ENCODE peak calls at places on chromosomes 1 and 21, in seven cellular contexts. One of them, this sample, is unnamed.

GRCh38 chr1:23484253-23485001 is 448 bp upstream of the ASAP3 start:
- DNase-seq in HFFc6: peak; percentile 70
- DNase-seq in cardiac muscle cell: peak; percentile 97
- DNase-seq in A673: peak; percentile 94
- DNase-seq in uterus: peak; percentile 96
- DNase-seq in AG09309: peak; percentile 64
- DNase-seq in RWPE1: peak; percentile 94
- DNase-seq in this sample: peak; percentile 86

GRCh38 chr1:19220991-19221390 is 10.9 kb upstream of the UBR4 start:
- DNase-seq in HFFc6: no peak
- DNase-seq in cardiac muscle cell: no peak
- DNase-seq in A673: peak; percentile 35
- DNase-seq in uterus: peak; percentile 25
- DNase-seq in AG09309: no peak
- DNase-seq in RWPE1: no peak
- DNase-seq in this sample: no peak

GRCh38 chr1:234933475-234933874 is 195.2 kb downstream of the TOMM20 start:
- DNase-seq in HFFc6: peak; percentile 60
- DNase-seq in cardiac muscle cell: no peak
- DNase-seq in A673: no peak
- DNase-seq in uterus: no peak
- DNase-seq in AG09309: no peak
- DNase-seq in RWPE1: no peak
- DNase-seq in this sample: no peak

GRCh38 chr1:21225065-21225464 is 48.4 kb upstream of the EIF4G3 start:
- DNase-seq in HFFc6: no peak
- DNase-seq in cardiac muscle cell: no peak
- DNase-seq in A673: no peak
- DNase-seq in uterus: no peak
- DNase-seq in AG09309: no peak
- DNase-seq in RWPE1: no peak
- DNase-seq in this sample: no peak

GRCh38 chr1:76835203-76835602 is 32.1 kb upstream of the ST6GALNAC5 start:
- DNase-seq in HFFc6: no peak
- DNase-seq in cardiac muscle cell: no peak
- DNase-seq in A673: no peak
- DNase-seq in uterus: no peak
- DNase-seq in AG09309: peak; percentile 5
- DNase-seq in RWPE1: no peak
- DNase-seq in this sample: no peak

GRCh38 chr1:157140068-157140588 is 1.9 kb upstream of the ETV3 start:
- DNase-seq in HFFc6: no peak
- DNase-seq in cardiac muscle cell: no peak
- DNase-seq in A673: no peak
- DNase-seq in uterus: no peak
- DNase-seq in AG09309: no peak
- DNase-seq in RWPE1: no peak
- DNase-seq in this sample: no peak

GRCh38 chr1:46735708-46736324 is 16.9 kb upstream of the EFCAB14 start:
- DNase-seq in HFFc6: peak; percentile 50
- DNase-seq in cardiac muscle cell: peak; percentile 79
- DNase-seq in A673: peak; percentile 64
- DNase-seq in uterus: no peak
- DNase-seq in AG09309: no peak
- DNase-seq in RWPE1: peak; percentile 53
- DNase-seq in this sample: no peak

GRCh38 chr1:179867493-179868330 is 9.9 kb downstream of the TOR1AIP2 start:
- DNase-seq in HFFc6: peak; percentile 49
- DNase-seq in cardiac muscle cell: peak; percentile 75
- DNase-seq in A673: peak; percentile 81
- DNase-seq in uterus: peak; percentile 31
- DNase-seq in AG09309: no peak
- DNase-seq in RWPE1: no peak
- DNase-seq in this sample: no peak

GRCh38 chr1:29549001-29549400 is 312.7 kb downstream of the PTPRU start:
- DNase-seq in HFFc6: no peak
- DNase-seq in cardiac muscle cell: no peak
- DNase-seq in A673: no peak
- DNase-seq in uterus: no peak
- DNase-seq in AG09309: no peak
- DNase-seq in RWPE1: no peak
- DNase-seq in this sample: no peak

GRCh38 chr1:91700332-91700731 is 185.6 kb downstream of the TGFBR3 start:
- DNase-seq in HFFc6: peak; percentile 67
- DNase-seq in cardiac muscle cell: no peak
- DNase-seq in A673: no peak
- DNase-seq in uterus: no peak
- DNase-seq in AG09309: no peak
- DNase-seq in RWPE1: no peak
- DNase-seq in this sample: no peak

GRCh38 chr1:147236448-147236847 is 6.0 kb upstream of the CHD1L start:
- DNase-seq in HFFc6: no peak
- DNase-seq in cardiac muscle cell: no peak
- DNase-seq in A673: no peak
- DNase-seq in uterus: no peak
- DNase-seq in AG09309: no peak
- DNase-seq in RWPE1: no peak
- DNase-seq in this sample: no peak

GRCh38 chr1:19384772-19385187 is 72.7 kb downstream of the SLC66A1 start:
- DNase-seq in HFFc6: no peak
- DNase-seq in cardiac muscle cell: no peak
- DNase-seq in A673: no peak
- DNase-seq in uterus: no peak
- DNase-seq in AG09309: no peak
- DNase-seq in RWPE1: no peak
- DNase-seq in this sample: no peak

GRCh38 chr1:183537405-183537804 is 52.9 kb downstream of the NCF2 start:
- DNase-seq in HFFc6: no peak
- DNase-seq in cardiac muscle cell: no peak
- DNase-seq in A673: no peak
- DNase-seq in uterus: no peak
- DNase-seq in AG09309: no peak
- DNase-seq in RWPE1: no peak
- DNase-seq in this sample: no peak

GRCh38 chr1:168319691-168320090 is 39.0 kb downstream of the TBX19 start:
- DNase-seq in HFFc6: no peak
- DNase-seq in cardiac muscle cell: no peak
- DNase-seq in A673: no peak
- DNase-seq in uterus: no peak
- DNase-seq in AG09309: no peak
- DNase-seq in RWPE1: no peak
- DNase-seq in this sample: no peak

GRCh38 chr1:160022330-160023310 is 9.2 kb downstream of the PIGM start:
- DNase-seq in HFFc6: peak; percentile 65
- DNase-seq in cardiac muscle cell: no peak
- DNase-seq in A673: no peak
- DNase-seq in uterus: no peak
- DNase-seq in AG09309: no peak
- DNase-seq in RWPE1: peak; percentile 40
- DNase-seq in this sample: no peak

GRCh38 chr21:45988366-45989347 is 7.1 kb downstream of the COL6A1 start:
- DNase-seq in HFFc6: no peak
- DNase-seq in cardiac muscle cell: no peak
- DNase-seq in A673: no peak
- DNase-seq in uterus: peak; percentile 14
- DNase-seq in AG09309: no peak
- DNase-seq in RWPE1: no peak
- DNase-seq in this sample: no peak
- TF ChIP-seq CTCF in HFFc6: no peak
- TF ChIP-seq CTCF in cardiac muscle cell: no peak
- TF ChIP-seq CTCF in A673: no peak
- TF ChIP-seq CTCF in uterus: no peak
- TF ChIP-seq CTCF in AG09309: no peak
- TF ChIP-seq CTCF in RWPE1: no peak
- TF ChIP-seq CTCF in this sample: no peak

GRCh38 chr1:58352476-58353092 is 193.9 kb downstream of the OMA1 start:
- DNase-seq in HFFc6: no peak
- DNase-seq in cardiac muscle cell: no peak
- DNase-seq in A673: no peak
- DNase-seq in uterus: no peak
- DNase-seq in AG09309: no peak
- DNase-seq in RWPE1: no peak
- DNase-seq in this sample: no peak
- TF ChIP-seq CTCF in HFFc6: peak; percentile 26
- TF ChIP-seq CTCF in cardiac muscle cell: no peak
- TF ChIP-seq CTCF in A673: peak; percentile 11
- TF ChIP-seq CTCF in uterus: no peak
- TF ChIP-seq CTCF in AG09309: no peak
- TF ChIP-seq CTCF in RWPE1: no peak
- TF ChIP-seq CTCF in this sample: no peak

DNA sequence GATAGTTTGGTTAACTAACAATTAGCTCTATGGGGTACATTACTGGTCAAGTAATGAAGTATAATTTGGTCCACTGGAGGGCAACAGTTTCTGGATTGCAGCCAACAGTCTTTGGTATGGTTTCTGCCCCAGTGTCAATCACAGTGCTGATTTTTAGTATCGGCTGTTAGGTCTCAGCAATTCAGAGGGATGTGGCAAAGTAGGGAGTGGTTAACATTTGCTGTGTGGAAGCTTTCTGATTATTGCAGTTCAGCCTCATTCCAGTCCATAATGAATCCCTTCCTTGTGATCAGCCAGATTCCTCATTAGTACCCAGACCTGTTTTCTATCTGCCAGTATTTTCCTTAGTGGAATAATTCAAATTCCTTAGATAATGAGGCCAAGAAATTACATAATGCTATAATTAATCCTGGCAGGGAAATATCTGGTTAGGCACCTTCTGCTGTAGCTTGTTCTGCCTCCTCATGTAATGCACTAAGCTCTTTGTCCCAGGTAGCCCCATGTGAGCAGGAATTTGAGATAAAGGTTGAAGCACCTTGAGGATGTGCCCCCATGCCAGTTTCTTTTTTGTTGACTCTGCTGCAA is 14.0 kb downstream of the F3 start:
- DNase-seq in HFFc6: peak; percentile 79
- DNase-seq in cardiac muscle cell: peak; percentile 33
- DNase-seq in A673: peak; percentile 10
- DNase-seq in uterus: no peak
- DNase-seq in AG09309: no peak
- DNase-seq in RWPE1: peak; percentile 63
- DNase-seq in this sample: no peak
- TF ChIP-seq CTCF in HFFc6: peak; percentile 59
- TF ChIP-seq CTCF in cardiac muscle cell: no peak
- TF ChIP-seq CTCF in A673: no peak
- TF ChIP-seq CTCF in uterus: no peak
- TF ChIP-seq CTCF in AG09309: no peak
- TF ChIP-seq CTCF in RWPE1: no peak
- TF ChIP-seq CTCF in this sample: no peak

GRCh38 chr1:241074507-241074906 is 282.5 kb downstream of the RGS7 start:
- DNase-seq in HFFc6: no peak
- DNase-seq in cardiac muscle cell: no peak
- DNase-seq in A673: no peak
- DNase-seq in uterus: no peak
- DNase-seq in AG09309: no peak
- DNase-seq in RWPE1: no peak
- DNase-seq in this sample: no peak

GRCh38 chr1:241079018-241079417 is 278.0 kb downstream of the RGS7 start:
- DNase-seq in HFFc6: no peak
- DNase-seq in cardiac muscle cell: no peak
- DNase-seq in A673: no peak
- DNase-seq in uterus: no peak
- DNase-seq in AG09309: no peak
- DNase-seq in RWPE1: no peak
- DNase-seq in this sample: no peak

GRCh38 chr1:241079459-241079858 is 277.5 kb downstream of the RGS7 start:
- DNase-seq in HFFc6: no peak
- DNase-seq in cardiac muscle cell: no peak
- DNase-seq in A673: no peak
- DNase-seq in uterus: no peak
- DNase-seq in AG09309: no peak
- DNase-seq in RWPE1: no peak
- DNase-seq in this sample: no peak

GRCh38 chr1:241081473-241081872 is 275.5 kb downstream of the RGS7 start:
- DNase-seq in HFFc6: peak; percentile 1
- DNase-seq in cardiac muscle cell: no peak
- DNase-seq in A673: no peak
- DNase-seq in uterus: no peak
- DNase-seq in AG09309: no peak
- DNase-seq in RWPE1: no peak
- DNase-seq in this sample: no peak

DNA sequence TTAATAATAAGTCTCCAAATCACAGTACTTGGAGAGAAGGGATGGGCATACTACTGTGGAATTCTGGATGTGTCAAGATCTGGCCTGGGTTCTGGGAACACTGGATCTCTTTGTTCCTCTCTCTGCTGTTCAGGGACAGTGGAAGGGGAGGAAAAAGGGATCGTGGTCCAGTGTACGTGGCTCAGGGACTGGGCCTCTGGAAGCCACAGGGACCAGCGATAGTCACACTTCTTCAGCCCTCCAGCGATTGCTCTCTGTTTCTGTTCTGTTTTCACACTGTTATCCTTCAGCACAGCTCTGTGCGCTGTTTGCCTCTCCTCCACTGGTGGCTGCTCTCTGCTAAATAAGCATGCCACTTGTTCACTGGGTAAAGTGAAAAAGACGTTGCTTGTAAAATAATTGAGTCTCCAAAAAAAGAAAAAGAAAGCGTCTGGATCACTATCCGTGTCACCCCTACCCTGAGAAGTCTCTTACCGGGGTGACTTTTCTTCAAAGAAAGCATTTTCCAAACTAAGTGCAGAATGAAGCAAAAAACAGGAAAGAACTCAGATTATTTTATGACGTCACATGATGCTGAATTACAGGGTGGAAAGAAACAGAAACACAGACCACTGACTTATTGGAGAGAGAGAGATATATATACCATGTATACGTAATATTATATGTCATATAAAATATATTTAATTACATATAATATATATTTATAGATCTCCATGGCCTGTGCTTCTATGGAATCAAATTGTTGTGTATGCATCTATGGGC is 279.4 kb downstream of the RGS7 start:
- DNase-seq in HFFc6: no peak
- DNase-seq in cardiac muscle cell: no peak
- DNase-seq in A673: no peak
- DNase-seq in uterus: no peak
- DNase-seq in AG09309: no peak
- DNase-seq in RWPE1: no peak
- DNase-seq in this sample: no peak
- TF ChIP-seq CTCF in HFFc6: no peak
- TF ChIP-seq CTCF in cardiac muscle cell: no peak
- TF ChIP-seq CTCF in A673: no peak
- TF ChIP-seq CTCF in uterus: no peak
- TF ChIP-seq CTCF in AG09309: no peak
- TF ChIP-seq CTCF in RWPE1: no peak
- TF ChIP-seq CTCF in this sample: no peak

GRCh38 chr1:57707631-57708030 is 283.8 kb upstream of the DAB1 start:
- DNase-seq in HFFc6: no peak
- DNase-seq in cardiac muscle cell: no peak
- DNase-seq in A673: peak; percentile 75
- DNase-seq in uterus: no peak
- DNase-seq in AG09309: no peak
- DNase-seq in RWPE1: no peak
- DNase-seq in this sample: no peak
- TF ChIP-seq CTCF in HFFc6: no peak
- TF ChIP-seq CTCF in cardiac muscle cell: no peak
- TF ChIP-seq CTCF in A673: peak; percentile 51
- TF ChIP-seq CTCF in uterus: no peak
- TF ChIP-seq CTCF in AG09309: no peak
- TF ChIP-seq CTCF in RWPE1: no peak
- TF ChIP-seq CTCF in this sample: no peak